ENCODE peak calls at places on chromosomes 13 and 19, in six cellular contexts. One of them, this sample, is unnamed.
A peak's percentile ranks its signal among the peaks of the same experiment; 100 is the strongest.

GRCh38 chr13:102638741-102639140 is 42.0 kb downstream of the TPP2 start:
- DNase-seq in HCEC 1CT: no peak
- DNase-seq in activated CD8-positive, alpha-beta memory T cell treated with anti-CD3 and anti-CD28 coated beads for 1 hour: no peak
- DNase-seq in neuronal stem cell: no peak
- DNase-seq in fibroblast of villous mesenchyme: no peak
- DNase-seq in endothelial cell: no peak
- DNase-seq in this sample: no peak

GRCh38 chr19:42290523-42291436 is 11.2 kb upstream of the PRR19 start:
- DNase-seq in endothelial cell: peak; percentile 68
- DNase-seq in fibroblast of villous mesenchyme: no peak
- DNase-seq in activated CD8-positive, alpha-beta memory T cell treated with anti-CD3 and anti-CD28 coated beads for 1 hour: peak; percentile 26
- DNase-seq in neuronal stem cell: no peak
- DNase-seq in HCEC 1CT: no peak
- DNase-seq in this sample: peak; percentile 74

GRCh38 chr13:113846639-113847318 is 17.1 kb downstream of the GAS6 start:
- DNase-seq in fibroblast of villous mesenchyme: no peak
- DNase-seq in HCEC 1CT: no peak
- DNase-seq in neuronal stem cell: no peak
- DNase-seq in activated CD8-positive, alpha-beta memory T cell treated with anti-CD3 and anti-CD28 coated beads for 1 hour: no peak
- DNase-seq in endothelial cell: no peak
- DNase-seq in this sample: no peak

GRCh38 chr13:62280590-62280989 is 864.9 kb upstream of the PCDH20 start:
- DNase-seq in fibroblast of villous mesenchyme: no peak
- DNase-seq in HCEC 1CT: no peak
- DNase-seq in endothelial cell: no peak
- DNase-seq in neuronal stem cell: no peak
- DNase-seq in activated CD8-positive, alpha-beta memory T cell treated with anti-CD3 and anti-CD28 coated beads for 1 hour: no peak
- DNase-seq in this sample: no peak

GRCh38 chr19:18357442-18358264 is 17.3 kb downstream of the PGPEP1 start:
- DNase-seq in activated CD8-positive, alpha-beta memory T cell treated with anti-CD3 and anti-CD28 coated beads for 1 hour: no peak
- DNase-seq in fibroblast of villous mesenchyme: no peak
- DNase-seq in endothelial cell: no peak
- DNase-seq in neuronal stem cell: no peak
- DNase-seq in HCEC 1CT: no peak
- DNase-seq in this sample: no peak

GRCh38 chr13:51230473-51231105 is 8.4 kb downstream of the FAM124A start:
- DNase-seq in activated CD8-positive, alpha-beta memory T cell treated with anti-CD3 and anti-CD28 coated beads for 1 hour: no peak
- DNase-seq in fibroblast of villous mesenchyme: peak; percentile 83
- DNase-seq in endothelial cell: peak; percentile 25
- DNase-seq in neuronal stem cell: no peak
- DNase-seq in HCEC 1CT: peak; percentile 16
- DNase-seq in this sample: no peak

GRCh38 chr13:23714672-23715071 is 144.5 kb downstream of the TNFRSF19 start:
- DNase-seq in neuronal stem cell: no peak
- DNase-seq in activated CD8-positive, alpha-beta memory T cell treated with anti-CD3 and anti-CD28 coated beads for 1 hour: no peak
- DNase-seq in endothelial cell: no peak
- DNase-seq in fibroblast of villous mesenchyme: no peak
- DNase-seq in HCEC 1CT: no peak
- DNase-seq in this sample: no peak

GRCh38 chr13:29362849-29363604 is 232.5 kb downstream of the SLC7A1 start:
- DNase-seq in neuronal stem cell: peak; percentile 51
- DNase-seq in fibroblast of villous mesenchyme: peak; percentile 52
- DNase-seq in endothelial cell: peak; percentile 71
- DNase-seq in activated CD8-positive, alpha-beta memory T cell treated with anti-CD3 and anti-CD28 coated beads for 1 hour: peak; percentile 1
- DNase-seq in HCEC 1CT: peak; percentile 46
- DNase-seq in this sample: peak; percentile 61

GRCh38 chr19:7866399-7867091 is 7.6 kb downstream of the PRR36 start:
- DNase-seq in fibroblast of villous mesenchyme: no peak
- DNase-seq in HCEC 1CT: no peak
- DNase-seq in neuronal stem cell: no peak
- DNase-seq in endothelial cell: no peak
- DNase-seq in activated CD8-positive, alpha-beta memory T cell treated with anti-CD3 and anti-CD28 coated beads for 1 hour: no peak
- DNase-seq in this sample: no peak

GRCh38 chr19:57338798-57339378 is 12.2 kb upstream of the ZNF304 start:
- DNase-seq in activated CD8-positive, alpha-beta memory T cell treated with anti-CD3 and anti-CD28 coated beads for 1 hour: no peak
- DNase-seq in endothelial cell: no peak
- DNase-seq in neuronal stem cell: no peak
- DNase-seq in fibroblast of villous mesenchyme: peak; percentile 66
- DNase-seq in HCEC 1CT: peak; percentile 60
- DNase-seq in this sample: no peak

GRCh38 chr19:12703056-12703455 is 6.6 kb upstream of the FBXW9 start:
- DNase-seq in neuronal stem cell: peak; percentile 85
- DNase-seq in activated CD8-positive, alpha-beta memory T cell treated with anti-CD3 and anti-CD28 coated beads for 1 hour: no peak
- DNase-seq in endothelial cell: no peak
- DNase-seq in HCEC 1CT: peak; percentile 22
- DNase-seq in fibroblast of villous mesenchyme: peak; percentile 46
- DNase-seq in this sample: peak; percentile 78

GRCh38 chr19:7515091-7515470 is 822 bp upstream of the ZNF358 start:
- DNase-seq in activated CD8-positive, alpha-beta memory T cell treated with anti-CD3 and anti-CD28 coated beads for 1 hour: no peak
- DNase-seq in HCEC 1CT: no peak
- DNase-seq in neuronal stem cell: no peak
- DNase-seq in endothelial cell: no peak
- DNase-seq in fibroblast of villous mesenchyme: peak; percentile 90
- DNase-seq in this sample: no peak

GRCh38 chr13:24127116-24127631 is 33.3 kb upstream of the SPATA13 start:
- DNase-seq in neuronal stem cell: no peak
- DNase-seq in activated CD8-positive, alpha-beta memory T cell treated with anti-CD3 and anti-CD28 coated beads for 1 hour: no peak
- DNase-seq in HCEC 1CT: no peak
- DNase-seq in fibroblast of villous mesenchyme: no peak
- DNase-seq in endothelial cell: no peak
- DNase-seq in this sample: no peak

GRCh38 chr19:28427256-28428083 is 785.5 kb downstream of the UQCRFS1 start:
- DNase-seq in HCEC 1CT: no peak
- DNase-seq in endothelial cell: no peak
- DNase-seq in activated CD8-positive, alpha-beta memory T cell treated with anti-CD3 and anti-CD28 coated beads for 1 hour: no peak
- DNase-seq in fibroblast of villous mesenchyme: no peak
- DNase-seq in neuronal stem cell: no peak
- DNase-seq in this sample: no peak

GRCh38 chr19:38039966-38040365 is 133.0 kb downstream of the SIPA1L3 start:
- DNase-seq in endothelial cell: no peak
- DNase-seq in activated CD8-positive, alpha-beta memory T cell treated with anti-CD3 and anti-CD28 coated beads for 1 hour: no peak
- DNase-seq in neuronal stem cell: no peak
- DNase-seq in HCEC 1CT: peak; percentile 94
- DNase-seq in fibroblast of villous mesenchyme: peak; percentile 70
- DNase-seq in this sample: no peak

GRCh38 chr19:16418597-16418962 is 53.2 kb downstream of the EPS15L1 start:
- DNase-seq in endothelial cell: no peak
- DNase-seq in neuronal stem cell: no peak
- DNase-seq in HCEC 1CT: no peak
- DNase-seq in fibroblast of villous mesenchyme: no peak
- DNase-seq in activated CD8-positive, alpha-beta memory T cell treated with anti-CD3 and anti-CD28 coated beads for 1 hour: no peak
- DNase-seq in this sample: no peak

GRCh38 chr13:73765651-73766384 is 368.4 kb downstream of the KLF12 start:
- DNase-seq in fibroblast of villous mesenchyme: peak; percentile 39
- DNase-seq in activated CD8-positive, alpha-beta memory T cell treated with anti-CD3 and anti-CD28 coated beads for 1 hour: peak; percentile 46
- DNase-seq in HCEC 1CT: no peak
- DNase-seq in neuronal stem cell: peak; percentile 78
- DNase-seq in endothelial cell: peak; percentile 65
- DNase-seq in this sample: peak; percentile 74

GRCh38 chr19:12841094-12841493 is 2.8 kb downstream of the MAST1 start:
- DNase-seq in endothelial cell: peak; percentile 73
- DNase-seq in HCEC 1CT: no peak
- DNase-seq in neuronal stem cell: peak; percentile 96
- DNase-seq in fibroblast of villous mesenchyme: peak; percentile 19
- DNase-seq in activated CD8-positive, alpha-beta memory T cell treated with anti-CD3 and anti-CD28 coated beads for 1 hour: no peak
- DNase-seq in this sample: peak; percentile 99

GRCh38 chr19:40745402-40745780 is 4.9 kb downstream of the ACTMAP start:
- DNase-seq in HCEC 1CT: peak; percentile 39
- DNase-seq in fibroblast of villous mesenchyme: peak; percentile 73
- DNase-seq in neuronal stem cell: no peak
- DNase-seq in activated CD8-positive, alpha-beta memory T cell treated with anti-CD3 and anti-CD28 coated beads for 1 hour: no peak
- DNase-seq in endothelial cell: no peak
- DNase-seq in this sample: no peak

GRCh38 chr13:66578305-66578704 is 651.8 kb downstream of the PCDH9 start:
- DNase-seq in fibroblast of villous mesenchyme: no peak
- DNase-seq in activated CD8-positive, alpha-beta memory T cell treated with anti-CD3 and anti-CD28 coated beads for 1 hour: no peak
- DNase-seq in neuronal stem cell: no peak
- DNase-seq in HCEC 1CT: no peak
- DNase-seq in endothelial cell: no peak
- DNase-seq in this sample: no peak

GRCh38 chr19:32336259-32337111 is 8.9 kb upstream of the ZNF507 start:
- DNase-seq in HCEC 1CT: peak; percentile 36
- DNase-seq in endothelial cell: no peak
- DNase-seq in activated CD8-positive, alpha-beta memory T cell treated with anti-CD3 and anti-CD28 coated beads for 1 hour: no peak
- DNase-seq in fibroblast of villous mesenchyme: peak; percentile 74
- DNase-seq in neuronal stem cell: no peak
- DNase-seq in this sample: no peak

This sample was measured in glutamatergic neuron.